ENCODE peak calls at places on chromosomes 5 and 9, in seven cellular contexts. C, U, Q, J, S, B and T are unnamed samples.
A peak's percentile ranks its signal among the peaks of the same experiment; 100 is the strongest.

GRCh38 chr5:178234753-178235599 is 2.4 kb upstream of the PHYKPL start:
- DNase-seq in C (peak; percentile 70), U (peak; percentile 83), Q (peak; percentile 66), J (peak; percentile 60), S (peak; percentile 73), B (peak; percentile 41), T (peak; percentile 87)

GRCh38 chr5:172188893-172189692 is 1.1 kb upstream of the STK10 start:
- DNase-seq in C (no peak), U (no peak), Q (no peak), J (peak; percentile 15), S (no peak), B (peak; percentile 38), T (no peak)

GRCh38 chr5:141919218-141920129 is 4.2 kb upstream of the DELE1 start:
- DNase-seq in C (no peak), U (no peak), Q (no peak), J (no peak), S (no peak), B (no peak), T (no peak)

GRCh38 chr5:59543826-59544442 is 349.6 kb downstream of the PDE4D start:
- DNase-seq in C (no peak), U (no peak), Q (peak; percentile 97), J (no peak), S (no peak), B (no peak), T (no peak)

GRCh38 chr9:116278326-116278725 is 124.7 kb downstream of the PAPPA start:
- DNase-seq in C (no peak), U (no peak), Q (no peak), J (no peak), S (no peak), B (no peak), T (no peak)

GRCh38 chr5:158162026-158162425 is 303.1 kb upstream of the CLINT1 start:
- DNase-seq in C (no peak), U (no peak), Q (no peak), J (no peak), S (no peak), B (no peak), T (no peak)

GRCh38 chr9:12656803-12657202 is 36.4 kb upstream of the TYRP1 start:
- DNase-seq in C (no peak), U (no peak), Q (no peak), J (no peak), S (no peak), B (no peak), T (no peak)

GRCh38 chr9:78676009-78676408 is 379.1 kb downstream of the PSAT1 start:
- DNase-seq in C (no peak), U (no peak), Q (no peak), J (no peak), S (no peak), B (peak; percentile 24), T (no peak)

GRCh38 chr9:113913426-113914195 is 37.5 kb downstream of the ZNF618 start:
- DNase-seq in C (no peak), U (no peak), Q (no peak), J (no peak), S (no peak), B (peak; percentile 28), T (no peak)

GRCh38 chr9:93143830-93144530 is 9.9 kb upstream of the NINJ1 start:
- DNase-seq in C (peak; percentile 60), U (no peak), Q (no peak), J (no peak), S (peak; percentile 84), B (no peak), T (no peak)

GRCh38 chr9:100125913-100126312 is 26.9 kb downstream of the INVS start:
- DNase-seq in C (no peak), U (no peak), Q (no peak), J (no peak), S (no peak), B (no peak), T (no peak)

GRCh38 chr5:177457239-177458121 is 10.9 kb downstream of the PRR7 start:
- DNase-seq in C (no peak), U (peak; percentile 90), Q (peak; percentile 98), J (peak; percentile 84), S (peak; percentile 54), B (peak; percentile 97), T (peak; percentile 93)

GRCh38 chr5:69331528-69332445 is 814 bp downstream of the CCDC125 start:
- DNase-seq in C (no peak), U (no peak), Q (no peak), J (no peak), S (no peak), B (no peak), T (no peak)

GRCh38 chr5:120684213-120684612 is 220.1 kb downstream of the PRR16 start:
- DNase-seq in C (no peak), U (no peak), Q (no peak), J (no peak), S (no peak), B (peak; percentile 33), T (no peak)

GRCh38 chr5:129852747-129853352 is 51.4 kb upstream of the CHSY3 start:
- DNase-seq in C (peak; percentile 61), U (peak; percentile 89), Q (peak; percentile 67), J (peak; percentile 62), S (peak; percentile 34), B (peak; percentile 55), T (peak; percentile 64)

GRCh38 chr5:66689522-66690220 is 93.5 kb downstream of the MAST4 start:
- DNase-seq in C (no peak), U (no peak), Q (no peak), J (no peak), S (no peak), B (no peak), T (no peak)

GRCh38 chr5:167849874-167850273 is 441.6 kb upstream of the WWC1 start:
- DNase-seq in C (no peak), U (no peak), Q (no peak), J (no peak), S (no peak), B (no peak), T (no peak)

GRCh38 chr5:65482727-65483473 is 1.2 kb upstream of the ADAMTS6 start:
- DNase-seq in C (no peak), U (peak; percentile 44), Q (peak; percentile 7), J (no peak), S (peak; percentile 29), B (peak; percentile 69), T (no peak)

GRCh38 chr9:98922721-98923435 is 20.8 kb upstream of the COL15A1 start:
- DNase-seq in C (no peak), U (no peak), Q (no peak), J (no peak), S (no peak), B (peak; percentile 42), T (no peak)

GRCh38 chr5:109830955-109831502 is 141.3 kb downstream of the MAN2A1 start:
- DNase-seq in C (no peak), U (no peak), Q (no peak), J (no peak), S (no peak), B (peak; percentile 76), T (no peak)

GRCh38 chr5:136458481-136458880 is 93.1 kb upstream of the TRPC7 start:
- DNase-seq in C (no peak), U (no peak), Q (no peak), J (no peak), S (no peak), B (no peak), T (no peak)

GRCh38 chr9:4662989-4663792 is 1.1 kb downstream of the PLPP6 start:
- DNase-seq in C (no peak), U (no peak), Q (peak; percentile 38), J (no peak), S (peak; percentile 43), B (peak; percentile 47), T (no peak)

GRCh38 chr9:22255337-22255736 is 191.3 kb upstream of the DMRTA1 start:
- DNase-seq in C (no peak), U (no peak), Q (no peak), J (no peak), S (no peak), B (no peak), T (no peak)

DNA sequence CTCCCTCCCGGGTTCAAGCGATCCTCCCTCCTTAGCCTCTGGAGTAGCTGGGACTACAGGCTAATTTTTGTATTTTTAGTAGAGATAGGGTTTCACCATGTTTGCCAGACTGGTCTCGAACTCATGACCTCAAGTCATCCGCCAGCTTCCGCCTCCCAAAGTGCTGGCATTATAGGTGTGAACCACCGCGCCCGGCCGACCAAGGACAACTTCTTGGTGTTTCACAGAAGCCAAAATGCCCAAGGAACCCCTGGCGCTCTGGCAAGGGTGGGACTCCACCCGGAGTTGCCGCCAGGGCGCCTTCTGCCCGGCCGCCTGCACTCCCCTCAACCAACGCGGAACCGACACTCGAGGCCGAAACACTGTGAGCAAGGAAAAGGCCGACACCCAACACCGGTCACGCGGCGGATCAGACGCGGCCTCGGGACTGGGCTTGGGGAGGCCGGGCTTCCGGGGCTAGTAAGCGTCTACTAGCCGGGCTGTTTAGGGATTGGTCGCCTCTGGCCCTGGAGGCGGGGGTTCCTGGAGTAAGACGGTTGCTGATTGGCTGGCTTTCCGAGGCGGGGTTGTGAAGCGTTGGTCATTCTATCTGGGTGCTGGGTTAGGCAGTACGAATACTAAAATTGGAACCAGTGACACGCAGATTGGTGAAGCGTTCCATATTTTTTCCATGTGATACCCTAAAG is 7.7 kb upstream of the CFAP157 start:
- DNase-seq in C (peak; percentile 73), U (peak; percentile 98), Q (peak; percentile 98), J (peak; percentile 96), S (peak; percentile 81), B (peak; percentile 92), T (peak; percentile 91)
- H3K4me3 ChIP-seq in C (peak overlapping the region; percentile 65), U (peak overlapping the region; percentile 58), Q (peak overlapping the region; percentile 39), J (peak overlapping the region; percentile 33), S (peak overlapping the region; percentile 48), B (peak overlapping the region; percentile 27), T (peak overlapping the region; percentile 36)

GRCh38 chr5:88952996-88953643 is 70.1 kb upstream of the MEF2C start:
- DNase-seq in C (no peak), U (no peak), Q (no peak), J (no peak), S (no peak), B (no peak), T (no peak)
- H3K27ac ChIP-seq in C (no peak overlapping the region), U (no peak overlapping the region), Q (no peak overlapping the region), J (no peak overlapping the region), S (no peak overlapping the region), B (no peak overlapping the region), T (no peak overlapping the region)

DNA sequence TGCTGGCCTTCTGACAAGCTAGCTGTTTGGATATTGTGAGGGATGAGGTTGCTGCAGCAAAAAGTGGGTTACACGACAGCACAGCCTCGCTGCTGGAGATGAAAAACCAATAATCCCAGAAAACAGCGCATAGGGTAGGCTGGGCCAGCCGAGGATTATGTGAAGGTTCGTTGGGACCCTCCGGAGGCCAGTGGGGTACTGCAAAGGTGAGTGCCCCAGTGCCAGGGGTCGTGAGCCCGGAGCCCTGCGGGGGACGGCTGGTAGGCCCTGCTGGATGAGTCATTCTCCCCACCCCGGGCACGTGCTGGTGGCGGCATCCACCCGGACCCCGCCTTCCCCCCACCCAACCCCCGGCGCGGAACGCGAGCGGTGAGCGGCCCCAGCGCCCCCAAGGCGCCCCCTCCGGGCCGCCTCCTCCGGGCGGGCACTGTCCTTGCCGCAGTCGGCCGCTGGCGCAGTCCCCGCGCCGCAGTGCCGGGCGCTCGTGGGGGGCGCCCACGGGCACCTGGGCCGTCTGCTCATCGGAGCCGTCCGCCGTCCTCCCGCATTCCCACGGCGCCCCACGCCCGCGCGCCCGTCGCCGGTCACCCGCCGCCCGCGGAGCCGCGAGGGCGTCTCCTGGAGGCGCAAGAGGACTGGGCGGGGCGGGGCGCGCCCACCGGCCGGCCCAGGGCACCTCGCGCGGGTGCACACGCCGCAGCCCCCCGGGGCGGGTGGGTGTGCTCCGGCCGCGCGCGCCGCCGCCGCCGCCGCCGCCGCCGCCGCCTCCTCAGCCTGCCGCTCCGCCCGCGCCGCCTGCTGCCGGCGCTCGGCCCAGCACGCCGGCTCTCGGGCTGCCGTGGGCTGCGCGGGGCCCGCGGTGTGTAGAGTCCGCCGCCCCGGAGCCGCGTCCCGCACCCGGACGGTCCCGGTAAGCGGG is at the start of gene PHF24:
- DNase-seq in C (peak; percentile 4), U (peak; percentile 77), Q (no peak), J (no peak), S (peak; percentile 20), B (no peak), T (no peak)
- H3K4me3 ChIP-seq in C (peak within 1 kb of the TSS; percentile 35), U (peak within 1 kb of the TSS; percentile 69), Q (peak within 1 kb of the TSS; percentile 55), J (peak within 1 kb of the TSS; percentile 34), S (no peak within 1 kb of the TSS), B (peak within 1 kb of the TSS; percentile 29), T (peak within 1 kb of the TSS; percentile 84)

GRCh38 chr9:37476930-37477329 is 8.8 kb upstream of the POLR1E start:
- DNase-seq in C (no peak), U (no peak), Q (no peak), J (no peak), S (no peak), B (no peak), T (no peak)
- H3K27ac ChIP-seq in C (no peak overlapping the region), U (no peak overlapping the region), Q (peak overlapping the region; percentile 64), J (no peak overlapping the region), S (no peak overlapping the region), B (no peak overlapping the region), T (no peak overlapping the region)